ENCODE peak calls at places on chromosomes 12 and 14, in nine cellular contexts. V is left ventricle myocardium inferior; D is PC-9; T is pancreas; Y is SK-N-SH; M is CD8-positive, alpha-beta memory T cell; S is CD8-positive, alpha-beta T cell; W is K562; R is heart right ventricle. J is an unnamed sample.

GRCh38 chr14:68284333-68284732 is 464.8 kb downstream of the RAD51B start:
- DNase-seq in V (no peak), D (no peak), T (no peak), Y (no peak), M (no peak), S (no peak), W (no peak), R (no peak), J (no peak)

GRCh38 chr12:91104812-91105466 is 6.4 kb downstream of the LUM start:
- DNase-seq in V (no peak), D (no peak), T (no peak), Y (no peak), M (no peak), S (no peak), W (no peak), R (no peak), J (no peak)

GRCh38 chr14:55850803-55851202 is 267.4 kb upstream of the PELI2 start:
- DNase-seq in V (no peak), D (peak; percentile 51), T (no peak), Y (no peak), M (no peak), S (no peak), W (no peak), R (no peak), J (no peak)

GRCh38 chr12:64395739-64396138 is 5.2 kb upstream of the C12orf56 start:
- DNase-seq in V (no peak), D (no peak), T (no peak), Y (no peak), M (no peak), S (no peak), W (no peak), R (no peak), J (no peak)

GRCh38 chr14:92513966-92514843 is 624 bp downstream of the RIN3 start:
- DNase-seq in V (no peak), D (no peak), T (no peak), Y (no peak), M (peak; percentile 14), S (no peak), W (no peak), R (no peak), J (no peak)

GRCh38 chr14:64770751-64771150 is 66.5 kb downstream of the PLEKHG3 start:
- DNase-seq in V (no peak), D (no peak), T (no peak), Y (no peak), M (no peak), S (no peak), W (no peak), R (no peak), J (no peak)

GRCh38 chr14:89720741-89721315 is 233.7 kb downstream of the EFCAB11 start:
- DNase-seq in V (peak; percentile 23), D (no peak), T (no peak), Y (peak; percentile 18), M (peak; percentile 63), S (peak; percentile 63), W (no peak), R (peak; percentile 22), J (peak; percentile 58)

GRCh38 chr14:70833884-70834283 is 24.6 kb upstream of the MAP3K9 start:
- DNase-seq in V (no peak), D (no peak), T (no peak), Y (no peak), M (no peak), S (no peak), W (no peak), R (no peak), J (no peak)

GRCh38 chr12:109910969-109911348 is 10.9 kb downstream of the TCHP start:
- DNase-seq in V (no peak), D (no peak), T (no peak), Y (peak; percentile 71), M (no peak), S (no peak), W (peak; percentile 79), R (no peak), J (no peak)

GRCh38 chr12:93638095-93638494 is 39.1 kb upstream of the CRADD start:
- DNase-seq in V (no peak), D (no peak), T (no peak), Y (no peak), M (no peak), S (no peak), W (no peak), R (no peak), J (no peak)

GRCh38 chr12:30391766-30392366 is 303.8 kb downstream of the IPO8 start:
- DNase-seq in V (no peak), D (no peak), T (no peak), Y (no peak), M (no peak), S (no peak), W (no peak), R (no peak), J (no peak)
- H3K9me3 ChIP-seq in V (peaks cover 15% of the 10 kb centered on the region), D (peaks cover 12% of the 10 kb centered on the region), T (no peaks in the 10 kb centered on the region), Y (peaks cover 8% of the 10 kb centered on the region), M (no peaks in the 10 kb centered on the region), S (no peaks in the 10 kb centered on the region), W (peaks cover 5% of the 10 kb centered on the region), R (no peaks in the 10 kb centered on the region), J (no peaks in the 10 kb centered on the region)

GRCh38 chr12:128471491-128471890 is 204.5 kb downstream of the TMEM132C start:
- DNase-seq in V (no peak), D (no peak), T (no peak), Y (no peak), M (no peak), S (no peak), W (no peak), R (no peak), J (no peak)
- H3K9me3 ChIP-seq in V (no peaks in the 10 kb centered on the region), D (no peaks in the 10 kb centered on the region), T (no peaks in the 10 kb centered on the region), Y (no peaks in the 10 kb centered on the region), M (no peaks in the 10 kb centered on the region), S (no peaks in the 10 kb centered on the region), W (no peaks in the 10 kb centered on the region), R (no peaks in the 10 kb centered on the region), J (no peaks in the 10 kb centered on the region)

DNA sequence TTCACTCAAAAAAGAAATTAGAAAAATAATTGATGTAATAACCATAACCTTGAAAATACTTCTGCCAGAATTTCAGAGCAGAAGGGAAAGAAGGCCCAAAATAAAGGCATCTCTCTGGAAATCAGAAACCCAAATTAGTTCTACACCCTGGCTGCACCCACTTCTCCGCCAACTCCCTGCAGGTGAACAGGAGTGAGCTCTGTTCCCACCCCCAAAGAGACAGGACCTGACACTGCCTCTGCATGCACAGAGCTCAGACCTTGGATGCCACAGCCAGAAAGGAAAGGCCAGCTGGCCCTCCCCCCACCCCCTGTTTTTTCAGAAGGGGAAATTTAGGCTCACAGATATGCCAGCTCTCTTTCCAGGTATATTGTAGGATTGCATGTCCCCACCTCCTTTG is 228.2 kb downstream of the BCL11B start:
- DNase-seq in V (no peak), D (no peak), T (no peak), Y (no peak), M (no peak), S (no peak), W (no peak), R (no peak), J (no peak)
- H3K9me3 ChIP-seq in V (peaks cover 4% of the 10 kb centered on the region), D (no peaks in the 10 kb centered on the region), T (no peaks in the 10 kb centered on the region), Y (peaks cover 3% of the 10 kb centered on the region), M (no peaks in the 10 kb centered on the region), S (no peaks in the 10 kb centered on the region), W (no peaks in the 10 kb centered on the region), R (no peaks in the 10 kb centered on the region), J (no peaks in the 10 kb centered on the region)

GRCh38 chr12:34402228-34402898 is 380.1 kb downstream of the ALG10 start:
- DNase-seq in V (peak; percentile 2), D (no peak), T (peak; percentile 53), Y (no peak), M (peak; percentile 1), S (no peak), W (peak; percentile 4), R (peak; percentile 4), J (no peak)
- H3K9me3 ChIP-seq in V (peaks cover 89% of the 10 kb centered on the region), D (no peaks in the 10 kb centered on the region), T (no peaks in the 10 kb centered on the region), Y (no peaks in the 10 kb centered on the region), M (peaks cover 1% of the 10 kb centered on the region), S (peaks cover 9% of the 10 kb centered on the region), W (no peaks in the 10 kb centered on the region), R (peaks cover 4% of the 10 kb centered on the region), J (peaks cover 4% of the 10 kb centered on the region)

GRCh38 chr12:104296718-104297117 is 6.8 kb upstream of the EID3 start:
- DNase-seq in V (no peak), D (peak; percentile 64), T (no peak), Y (no peak), M (no peak), S (no peak), W (no peak), R (no peak), J (no peak)
- H3K9me3 ChIP-seq in V (no peaks in the 10 kb centered on the region), D (no peaks in the 10 kb centered on the region), T (no peaks in the 10 kb centered on the region), Y (no peaks in the 10 kb centered on the region), M (no peaks in the 10 kb centered on the region), S (no peaks in the 10 kb centered on the region), W (peaks cover 2% of the 10 kb centered on the region), R (no peaks in the 10 kb centered on the region), J (no peaks in the 10 kb centered on the region)

GRCh38 chr14:100904307-100905019 is 941 bp upstream of the RTL1 start:
- DNase-seq in V (no peak), D (no peak), T (peak; percentile 52), Y (peak; percentile 83), M (no peak), S (no peak), W (no peak), R (no peak), J (no peak)
- H3K9me3 ChIP-seq in V (no peaks in the 10 kb centered on the region), D (no peaks in the 10 kb centered on the region), T (no peaks in the 10 kb centered on the region), Y (no peaks in the 10 kb centered on the region), M (no peaks in the 10 kb centered on the region), S (no peaks in the 10 kb centered on the region), W (no peaks in the 10 kb centered on the region), R (no peaks in the 10 kb centered on the region), J (no peaks in the 10 kb centered on the region)

GRCh38 chr12:133130808-133131128 is 341 bp downstream of the ZNF10 start:
- DNase-seq in V (peak; percentile 26), D (no peak), T (peak; percentile 72), Y (peak; percentile 19), M (peak; percentile 15), S (peak; percentile 24), W (no peak), R (peak; percentile 35), J (no peak)

GRCh38 chr12:133130038-133130807 is at the start of the genes ZNF10 and ZNF891:
- DNase-seq in V (peak; percentile 97), D (peak; percentile 79), T (peak; percentile 99), Y (peak; percentile 95), M (peak; percentile 95), S (peak; percentile 95), W (peak; percentile 94), R (peak; percentile 98), J (peak; percentile 91)

DNA sequence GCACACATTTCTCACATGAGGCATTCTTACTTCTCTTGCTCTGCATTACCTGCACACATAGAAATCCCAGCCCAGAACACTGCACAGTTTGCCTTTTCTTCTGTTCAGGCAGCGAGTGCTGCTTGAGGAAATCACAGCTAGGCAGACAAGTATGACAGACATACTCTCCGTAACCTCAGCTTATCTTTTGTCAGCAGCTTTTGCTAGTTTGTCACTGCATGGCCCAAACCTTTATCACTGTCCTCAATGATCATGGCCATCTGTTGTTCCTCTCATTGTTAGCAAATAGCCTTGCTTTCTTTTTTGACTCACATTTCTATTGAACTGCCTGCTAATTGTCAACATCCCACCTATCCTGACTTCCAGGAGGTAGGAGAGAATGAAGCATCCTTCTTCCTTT is 5.3 kb downstream of the ZNF10 start:
- DNase-seq in V (no peak), D (no peak), T (no peak), Y (no peak), M (no peak), S (no peak), W (peak; percentile 17), R (no peak), J (no peak)
- H3K9me3 ChIP-seq in V (peaks cover 86% of the 10 kb centered on the region), D (peaks cover 28% of the 10 kb centered on the region), T (no peaks in the 10 kb centered on the region), Y (no peaks in the 10 kb centered on the region), M (peaks cover 50% of the 10 kb centered on the region), S (peaks cover 45% of the 10 kb centered on the region), W (peaks cover 7% of the 10 kb centered on the region), R (no peaks in the 10 kb centered on the region), J (peaks cover 49% of the 10 kb centered on the region)